ENCODE peak calls at places on chromosomes 11 and 22, in eight cellular contexts. One of them, this sample, is unnamed.
A peak's percentile ranks its signal among the peaks of the same experiment; 100 is the strongest.

GRCh38 chr11:46896719-46897406 is 21.5 kb downstream of the LRP4 start:
- DNase-seq in tibial artery: no peak
- DNase-seq in transverse colon: no peak
- DNase-seq in lower lobe of right lung: no peak
- DNase-seq in MM.1S: peak; percentile 50
- DNase-seq in heart right ventricle: no peak
- DNase-seq in colonic mucosa: no peak
- DNase-seq in mucosa of descending colon: no peak
- DNase-seq in this sample: no peak

GRCh38 chr22:31082606-31083376 is 1.7 kb downstream of the SMTN start:
- DNase-seq in tibial artery: peak; percentile 92
- DNase-seq in transverse colon: peak; percentile 89
- DNase-seq in lower lobe of right lung: no peak
- DNase-seq in MM.1S: no peak
- DNase-seq in heart right ventricle: peak; percentile 79
- DNase-seq in colonic mucosa: peak; percentile 92
- DNase-seq in mucosa of descending colon: peak; percentile 89
- DNase-seq in this sample: no peak

GRCh38 chr11:88378422-88379066 is 41.0 kb upstream of the CTSC start:
- DNase-seq in tibial artery: no peak
- DNase-seq in transverse colon: no peak
- DNase-seq in lower lobe of right lung: no peak
- DNase-seq in MM.1S: no peak
- DNase-seq in heart right ventricle: no peak
- DNase-seq in colonic mucosa: no peak
- DNase-seq in mucosa of descending colon: no peak
- DNase-seq in this sample: no peak

GRCh38 chr11:78351979-78352731 is 65.5 kb downstream of the GAB2 start:
- DNase-seq in tibial artery: no peak
- DNase-seq in transverse colon: no peak
- DNase-seq in lower lobe of right lung: no peak
- DNase-seq in MM.1S: no peak
- DNase-seq in heart right ventricle: no peak
- DNase-seq in colonic mucosa: no peak
- DNase-seq in mucosa of descending colon: no peak
- DNase-seq in this sample: no peak

GRCh38 chr22:17576475-17576874 is 13.2 kb downstream of the SLC25A18 start:
- DNase-seq in tibial artery: no peak
- DNase-seq in transverse colon: no peak
- DNase-seq in lower lobe of right lung: no peak
- DNase-seq in MM.1S: no peak
- DNase-seq in heart right ventricle: no peak
- DNase-seq in colonic mucosa: no peak
- DNase-seq in mucosa of descending colon: no peak
- DNase-seq in this sample: no peak

GRCh38 chr11:62144641-62145255 is 20.9 kb downstream of the INCENP start:
- DNase-seq in tibial artery: peak; percentile 51
- DNase-seq in transverse colon: no peak
- DNase-seq in lower lobe of right lung: peak; percentile 38
- DNase-seq in MM.1S: no peak
- DNase-seq in heart right ventricle: no peak
- DNase-seq in colonic mucosa: peak; percentile 15
- DNase-seq in mucosa of descending colon: no peak
- DNase-seq in this sample: no peak

GRCh38 chr22:39273950-39274887 is 29.4 kb upstream of the PDGFB start:
- DNase-seq in tibial artery: no peak
- DNase-seq in transverse colon: no peak
- DNase-seq in lower lobe of right lung: no peak
- DNase-seq in MM.1S: no peak
- DNase-seq in heart right ventricle: no peak
- DNase-seq in colonic mucosa: no peak
- DNase-seq in mucosa of descending colon: no peak
- DNase-seq in this sample: no peak

GRCh38 chr22:50520826-50521453 is 4.5 kb downstream of the SCO2 start:
- DNase-seq in tibial artery: no peak
- DNase-seq in transverse colon: no peak
- DNase-seq in lower lobe of right lung: no peak
- DNase-seq in MM.1S: no peak
- DNase-seq in heart right ventricle: no peak
- DNase-seq in colonic mucosa: no peak
- DNase-seq in mucosa of descending colon: no peak
- DNase-seq in this sample: no peak

GRCh38 chr11:34641456-34641855 is 20.6 kb downstream of the EHF start:
- DNase-seq in tibial artery: no peak
- DNase-seq in transverse colon: no peak
- DNase-seq in lower lobe of right lung: no peak
- DNase-seq in MM.1S: no peak
- DNase-seq in heart right ventricle: no peak
- DNase-seq in colonic mucosa: peak; percentile 77
- DNase-seq in mucosa of descending colon: no peak
- DNase-seq in this sample: no peak

GRCh38 chr11:69157156-69157821 is 1.6 kb downstream of the SMIM38 start:
- DNase-seq in tibial artery: peak; percentile 73
- DNase-seq in transverse colon: no peak
- DNase-seq in lower lobe of right lung: no peak
- DNase-seq in MM.1S: no peak
- DNase-seq in heart right ventricle: peak; percentile 66
- DNase-seq in colonic mucosa: no peak
- DNase-seq in mucosa of descending colon: no peak
- DNase-seq in this sample: no peak

GRCh38 chr22:46083383-46084350 is 66.7 kb upstream of the PPARA start:
- DNase-seq in tibial artery: peak; percentile 67
- DNase-seq in transverse colon: peak; percentile 12
- DNase-seq in lower lobe of right lung: peak; percentile 32
- DNase-seq in MM.1S: no peak
- DNase-seq in heart right ventricle: peak; percentile 20
- DNase-seq in colonic mucosa: no peak
- DNase-seq in mucosa of descending colon: peak; percentile 43
- DNase-seq in this sample: no peak

GRCh38 chr11:63764712-63765631 is 3.6 kb downstream of the ZFTA start:
- DNase-seq in tibial artery: peak; percentile 60
- DNase-seq in transverse colon: peak; percentile 68
- DNase-seq in lower lobe of right lung: no peak
- DNase-seq in MM.1S: no peak
- DNase-seq in heart right ventricle: peak; percentile 14
- DNase-seq in colonic mucosa: peak; percentile 81
- DNase-seq in mucosa of descending colon: peak; percentile 70
- DNase-seq in this sample: no peak

GRCh38 chr11:123490527-123490926 is 60.5 kb downstream of the GRAMD1B start:
- DNase-seq in tibial artery: no peak
- DNase-seq in transverse colon: no peak
- DNase-seq in lower lobe of right lung: no peak
- DNase-seq in MM.1S: no peak
- DNase-seq in heart right ventricle: no peak
- DNase-seq in colonic mucosa: no peak
- DNase-seq in mucosa of descending colon: no peak
- DNase-seq in this sample: no peak

DNA sequence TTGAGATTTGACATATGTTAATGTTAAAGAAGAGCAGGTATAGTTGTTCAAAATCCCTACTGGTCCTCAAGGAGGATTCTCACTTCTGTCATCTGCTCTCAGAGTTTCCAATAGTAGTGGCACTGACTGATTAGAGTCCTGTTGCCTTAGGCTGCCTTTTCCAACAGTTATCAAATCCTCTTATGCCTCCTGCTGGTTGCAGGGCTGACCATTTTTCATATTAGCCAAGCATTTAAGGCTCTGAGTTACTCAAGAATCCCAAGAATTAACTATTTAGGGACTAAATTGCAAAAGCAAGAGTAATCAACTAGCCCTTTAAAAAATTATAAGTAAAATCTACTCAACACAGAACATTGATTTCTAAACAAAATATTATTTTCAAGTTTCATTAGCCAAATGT is 212.0 kb upstream of the CHORDC1 start:
- DNase-seq in tibial artery: no peak
- DNase-seq in transverse colon: no peak
- DNase-seq in lower lobe of right lung: no peak
- DNase-seq in MM.1S: no peak
- DNase-seq in heart right ventricle: no peak
- DNase-seq in colonic mucosa: no peak
- DNase-seq in mucosa of descending colon: no peak
- DNase-seq in this sample: no peak
- TF ChIP-seq CTCF in tibial artery: peak; percentile 20
- TF ChIP-seq CTCF in transverse colon: no peak
- TF ChIP-seq CTCF in lower lobe of right lung: no peak
- TF ChIP-seq CTCF in MM.1S: no peak
- TF ChIP-seq CTCF in heart right ventricle: peak; percentile 50
- TF ChIP-seq CTCF in colonic mucosa: no peak
- TF ChIP-seq CTCF in mucosa of descending colon: no peak
- TF ChIP-seq CTCF in this sample: no peak

DNA sequence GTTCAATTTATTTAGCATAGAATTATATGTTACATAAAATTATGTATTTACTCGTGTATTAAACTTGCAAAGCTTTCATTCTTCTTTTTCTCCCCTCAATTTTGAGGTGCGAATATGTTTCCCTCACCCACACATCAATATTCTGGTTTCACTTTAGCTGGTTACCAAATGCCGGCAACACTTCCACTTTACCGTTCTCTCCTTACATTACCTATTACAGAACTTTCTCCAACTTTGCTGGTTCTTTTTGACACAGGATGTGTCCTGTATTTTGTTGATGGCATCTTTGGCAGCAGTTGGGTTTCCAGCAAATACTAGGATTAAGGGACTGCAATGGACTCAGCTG is 84.9 kb downstream of the PRR5L start:
- DNase-seq in tibial artery: no peak
- DNase-seq in transverse colon: no peak
- DNase-seq in lower lobe of right lung: no peak
- DNase-seq in MM.1S: no peak
- DNase-seq in heart right ventricle: no peak
- DNase-seq in colonic mucosa: no peak
- DNase-seq in mucosa of descending colon: no peak
- DNase-seq in this sample: no peak
- H3K4me1 ChIP-seq in tibial artery: peaks cover 20% of the 10 kb centered on the region
- H3K4me1 ChIP-seq in transverse colon: no peaks in the 10 kb centered on the region
- H3K4me1 ChIP-seq in lower lobe of right lung: peaks cover 27% of the 10 kb centered on the region
- H3K4me1 ChIP-seq in MM.1S: peaks cover 6% of the 10 kb centered on the region
- H3K4me1 ChIP-seq in heart right ventricle: peaks cover 12% of the 10 kb centered on the region
- H3K4me1 ChIP-seq in colonic mucosa: no peaks in the 10 kb centered on the region
- H3K4me1 ChIP-seq in mucosa of descending colon: peaks cover 11% of the 10 kb centered on the region
- H3K4me1 ChIP-seq in this sample: peaks cover 18% of the 10 kb centered on the region

GRCh38 chr22:49302530-49302929 is 525.1 kb downstream of the BRD1 start:
- DNase-seq in tibial artery: peak; percentile 48
- DNase-seq in transverse colon: no peak
- DNase-seq in lower lobe of right lung: no peak
- DNase-seq in MM.1S: no peak
- DNase-seq in heart right ventricle: no peak
- DNase-seq in colonic mucosa: no peak
- DNase-seq in mucosa of descending colon: no peak
- DNase-seq in this sample: no peak
- H3K36me3 ChIP-seq in tibial artery: no peaks in the 10 kb centered on the region
- H3K36me3 ChIP-seq in transverse colon: no peaks in the 10 kb centered on the region
- H3K36me3 ChIP-seq in lower lobe of right lung: no peaks in the 10 kb centered on the region
- H3K36me3 ChIP-seq in MM.1S: no peaks in the 10 kb centered on the region
- H3K36me3 ChIP-seq in heart right ventricle: no peaks in the 10 kb centered on the region
- H3K36me3 ChIP-seq in colonic mucosa: no peaks in the 10 kb centered on the region
- H3K36me3 ChIP-seq in mucosa of descending colon: no peaks in the 10 kb centered on the region
- H3K36me3 ChIP-seq in this sample: no peaks in the 10 kb centered on the region

GRCh38 chr11:1947592-1948237 is 583 bp downstream of the MRPL23 start:
- DNase-seq in tibial artery: no peak
- DNase-seq in transverse colon: no peak
- DNase-seq in lower lobe of right lung: no peak
- DNase-seq in MM.1S: no peak
- DNase-seq in heart right ventricle: no peak
- DNase-seq in colonic mucosa: no peak
- DNase-seq in mucosa of descending colon: no peak
- DNase-seq in this sample: no peak
- TF ChIP-seq CTCF in tibial artery: no peak
- TF ChIP-seq CTCF in transverse colon: no peak
- TF ChIP-seq CTCF in lower lobe of right lung: no peak
- TF ChIP-seq CTCF in MM.1S: no peak
- TF ChIP-seq CTCF in heart right ventricle: no peak
- TF ChIP-seq CTCF in colonic mucosa: no peak
- TF ChIP-seq CTCF in mucosa of descending colon: no peak
- TF ChIP-seq CTCF in this sample: no peak

DNA sequence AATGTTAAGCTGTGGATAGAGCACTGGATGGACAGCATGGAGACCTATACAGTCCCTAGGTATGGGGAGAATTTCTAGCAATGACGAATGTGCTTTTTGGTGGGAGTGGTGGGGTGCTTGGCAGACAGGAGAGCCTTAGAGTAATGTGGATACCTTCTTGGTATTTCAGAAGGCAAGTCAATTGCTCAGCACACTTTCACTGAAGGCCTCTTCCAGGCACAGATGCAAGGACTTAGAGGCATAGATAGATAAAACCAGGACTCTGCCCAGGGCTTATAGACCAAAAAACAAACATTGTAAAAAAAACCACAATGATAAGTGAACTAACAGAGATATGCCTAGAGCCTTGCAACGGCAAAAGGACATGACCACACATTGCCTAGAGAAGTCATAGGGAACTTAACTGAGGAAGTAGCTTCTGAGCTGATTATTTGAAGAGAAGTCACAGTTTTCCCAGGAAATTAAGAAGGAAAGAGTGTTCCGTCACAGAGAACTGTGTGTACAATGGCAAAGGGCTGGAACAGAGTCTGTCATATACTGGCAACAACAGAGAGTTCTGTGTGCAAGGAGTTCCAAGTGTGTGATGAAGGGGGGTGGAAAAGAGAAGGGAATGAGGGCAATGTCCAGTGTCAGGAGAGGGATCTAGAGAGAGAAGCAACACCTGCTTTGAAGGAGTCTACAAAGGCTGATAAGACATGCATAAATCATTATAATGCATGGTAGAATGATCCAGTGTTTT is 65.9 kb upstream of the PICALM start:
- DNase-seq in tibial artery: no peak
- DNase-seq in transverse colon: no peak
- DNase-seq in lower lobe of right lung: no peak
- DNase-seq in MM.1S: no peak
- DNase-seq in heart right ventricle: no peak
- DNase-seq in colonic mucosa: peak; percentile 32
- DNase-seq in mucosa of descending colon: no peak
- DNase-seq in this sample: no peak
- H3K4me1 ChIP-seq in tibial artery: peaks cover 6% of the 10 kb centered on the region
- H3K4me1 ChIP-seq in transverse colon: no peaks in the 10 kb centered on the region
- H3K4me1 ChIP-seq in lower lobe of right lung: peaks cover 24% of the 10 kb centered on the region
- H3K4me1 ChIP-seq in MM.1S: peaks cover 9% of the 10 kb centered on the region
- H3K4me1 ChIP-seq in heart right ventricle: no peaks in the 10 kb centered on the region
- H3K4me1 ChIP-seq in colonic mucosa: no peaks in the 10 kb centered on the region
- H3K4me1 ChIP-seq in mucosa of descending colon: peaks cover 11% of the 10 kb centered on the region
- H3K4me1 ChIP-seq in this sample: peaks cover 26% of the 10 kb centered on the region

GRCh38 chr11:130916910-130917309 is 631 bp upstream of the SNX19 start:
- DNase-seq in tibial artery: no peak
- DNase-seq in transverse colon: no peak
- DNase-seq in lower lobe of right lung: no peak
- DNase-seq in MM.1S: no peak
- DNase-seq in heart right ventricle: no peak
- DNase-seq in colonic mucosa: no peak
- DNase-seq in mucosa of descending colon: no peak
- DNase-seq in this sample: no peak
- H3K36me3 ChIP-seq in tibial artery: peaks cover 25% of the 10 kb centered on the region
- H3K36me3 ChIP-seq in transverse colon: no peaks in the 10 kb centered on the region
- H3K36me3 ChIP-seq in lower lobe of right lung: peaks cover 31% of the 10 kb centered on the region
- H3K36me3 ChIP-seq in MM.1S: no peaks in the 10 kb centered on the region
- H3K36me3 ChIP-seq in heart right ventricle: no peaks in the 10 kb centered on the region
- H3K36me3 ChIP-seq in colonic mucosa: peaks cover 5% of the 10 kb centered on the region
- H3K36me3 ChIP-seq in mucosa of descending colon: no peaks in the 10 kb centered on the region
- H3K36me3 ChIP-seq in this sample: peaks cover 7% of the 10 kb centered on the region

GRCh38 chr11:12642040-12642439 is 32.2 kb upstream of the TEAD1 start:
- DNase-seq in tibial artery: no peak
- DNase-seq in transverse colon: no peak
- DNase-seq in lower lobe of right lung: no peak
- DNase-seq in MM.1S: no peak
- DNase-seq in heart right ventricle: no peak
- DNase-seq in colonic mucosa: no peak
- DNase-seq in mucosa of descending colon: no peak
- DNase-seq in this sample: no peak
- TF ChIP-seq CTCF in tibial artery: no peak
- TF ChIP-seq CTCF in transverse colon: no peak
- TF ChIP-seq CTCF in lower lobe of right lung: no peak
- TF ChIP-seq CTCF in MM.1S: no peak
- TF ChIP-seq CTCF in heart right ventricle: no peak
- TF ChIP-seq CTCF in colonic mucosa: no peak
- TF ChIP-seq CTCF in mucosa of descending colon: no peak
- TF ChIP-seq CTCF in this sample: no peak